ENCODE peak calls at places on chromosomes 4 and X, in nine cellular contexts. Z, S, U, V, E, P, M, H and D are unnamed samples.

GRCh38 chr4:149344436-149344835 is 471.2 kb downstream of the IQCM start:
- DNase-seq in Z (no peak), S (no peak), U (no peak), V (peak; percentile 40), E (peak; percentile 83), P (no peak), M (no peak), H (no peak), D (peak; percentile 68)

GRCh38 chrX:16659326-16659725 is 9.4 kb downstream of the S100G start:
- DNase-seq in Z (no peak), S (no peak), U (no peak), V (no peak), E (no peak), P (no peak), M (no peak), H (no peak), D (no peak)

GRCh38 chr4:157739237-157739636 is 433.6 kb downstream of the GASK1B start:
- DNase-seq in Z (no peak), S (no peak), U (no peak), V (peak; percentile 22), E (peak; percentile 5), P (no peak), M (no peak), H (no peak), D (peak; percentile 28)

GRCh38 chrX:6748595-6748994 is 213.7 kb upstream of the VCX3A start:
- DNase-seq in Z (no peak), S (no peak), U (no peak), V (no peak), E (no peak), P (no peak), M (no peak), H (no peak), D (no peak)

GRCh38 chr4:156983366-156983765 is 11.8 kb upstream of the PDGFC start:
- DNase-seq in Z (no peak), S (no peak), U (no peak), V (peak; percentile 56), E (peak; percentile 53), P (no peak), M (no peak), H (no peak), D (peak; percentile 69)

GRCh38 chr4:38523524-38524448 is 140.2 kb upstream of the KLF3 start:
- DNase-seq in Z (no peak), S (no peak), U (no peak), V (no peak), E (no peak), P (no peak), M (no peak), H (no peak), D (peak; percentile 21)

GRCh38 chrX:137195991-137196390 is 162.2 kb upstream of the GPR101 start:
- DNase-seq in Z (no peak), S (no peak), U (no peak), V (no peak), E (no peak), P (no peak), M (no peak), H (no peak), D (peak; percentile 0)

GRCh38 chrX:137052641-137053235 is 18.9 kb upstream of the GPR101 start:
- DNase-seq in Z (no peak), S (no peak), U (no peak), V (peak; percentile 30), E (no peak), P (no peak), M (no peak), H (no peak), D (no peak)

GRCh38 chrX:20740443-20740842 is 473.7 kb upstream of the RPS6KA3 start:
- DNase-seq in Z (no peak), S (no peak), U (no peak), V (no peak), E (no peak), P (no peak), M (no peak), H (no peak), D (no peak)

GRCh38 chrX:54288277-54288676 is 69.6 kb downstream of the WNK3 start:
- DNase-seq in Z (no peak), S (no peak), U (no peak), V (peak; percentile 15), E (peak; percentile 8), P (no peak), M (no peak), H (no peak), D (peak; percentile 28)

GRCh38 chr4:185740471-185740873 is 71.5 kb downstream of the SORBS2 start:
- DNase-seq in Z (no peak), S (no peak), U (no peak), V (no peak), E (peak; percentile 20), P (no peak), M (no peak), H (no peak), D (peak; percentile 13)

GRCh38 chr4:185741795-185742194 is 70.2 kb downstream of the SORBS2 start:
- DNase-seq in Z (no peak), S (no peak), U (no peak), V (no peak), E (no peak), P (no peak), M (no peak), H (no peak), D (no peak)

GRCh38 chr4:185737489-185738037 is 74.4 kb downstream of the SORBS2 start:
- DNase-seq in Z (no peak), S (no peak), U (no peak), V (no peak), E (no peak), P (no peak), M (no peak), H (no peak), D (no peak)

GRCh38 chr4:185738038-185738552 is 73.9 kb downstream of the SORBS2 start:
- DNase-seq in Z (peak; percentile 76), S (no peak), U (peak; percentile 85), V (peak; percentile 56), E (peak; percentile 97), P (no peak), M (no peak), H (no peak), D (peak; percentile 89)

DNA sequence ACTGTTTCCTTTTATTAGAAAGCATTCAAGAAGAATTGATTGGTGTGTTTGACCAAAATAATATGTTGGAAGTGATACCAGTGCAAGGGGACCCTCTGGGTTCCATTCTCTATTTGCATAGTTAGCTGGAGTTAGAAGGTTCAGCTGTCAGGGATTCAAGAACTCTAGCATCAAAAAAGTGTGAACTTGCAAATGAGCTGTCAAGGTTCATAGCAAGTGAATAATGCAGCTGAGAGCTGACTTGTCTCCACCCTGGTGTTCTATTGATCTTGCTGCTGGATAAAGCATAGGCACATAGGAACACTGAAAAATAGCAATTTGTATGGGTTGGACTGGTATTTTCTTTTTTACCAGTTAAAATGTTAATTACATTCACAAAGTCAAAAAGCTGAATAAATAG is 73.1 kb downstream of the SORBS2 start:
- DNase-seq in Z (no peak), S (no peak), U (no peak), V (no peak), E (no peak), P (no peak), M (no peak), H (no peak), D (no peak)
- H3K4me3 ChIP-seq in Z (no peak overlapping the region), S (no peak overlapping the region), U (no peak overlapping the region), V (no peak overlapping the region), E (no peak overlapping the region), P (no peak overlapping the region), M (no peak overlapping the region), H (no peak overlapping the region), D (no peak overlapping the region)

GRCh38 chr4:64721106-64721505 is 311.9 kb upstream of the TECRL start:
- DNase-seq in Z (no peak), S (no peak), U (no peak), V (no peak), E (no peak), P (no peak), M (no peak), H (no peak), D (no peak)
- TF ChIP-seq CTCF in Z (no peak), S (no peak), U (no peak), V (no peak), E (no peak), P (no peak), M (no peak), H (no peak), D (no peak)

GRCh38 chr4:54091637-54092404 is 8.1 kb upstream of the GSX2 start:
- DNase-seq in Z (peak; percentile 89), S (no peak), U (no peak), V (peak; percentile 88), E (peak; percentile 79), P (peak; percentile 69), M (peak; percentile 82), H (peak; percentile 66), D (peak; percentile 71)

GRCh38 chr4:54090804-54091623 is 8.9 kb upstream of the GSX2 start:
- DNase-seq in Z (no peak), S (no peak), U (no peak), V (peak; percentile 71), E (peak; percentile 45), P (no peak), M (peak; percentile 50), H (no peak), D (peak; percentile 30)

GRCh38 chr4:54092800-54093608 is 7.0 kb upstream of the GSX2 start:
- DNase-seq in Z (no peak), S (no peak), U (no peak), V (no peak), E (no peak), P (no peak), M (no peak), H (no peak), D (no peak)

GRCh38 chr4:54093609-54094240 is 6.2 kb upstream of the GSX2 start:
- DNase-seq in Z (no peak), S (no peak), U (no peak), V (no peak), E (no peak), P (no peak), M (no peak), H (no peak), D (no peak)

DNA sequence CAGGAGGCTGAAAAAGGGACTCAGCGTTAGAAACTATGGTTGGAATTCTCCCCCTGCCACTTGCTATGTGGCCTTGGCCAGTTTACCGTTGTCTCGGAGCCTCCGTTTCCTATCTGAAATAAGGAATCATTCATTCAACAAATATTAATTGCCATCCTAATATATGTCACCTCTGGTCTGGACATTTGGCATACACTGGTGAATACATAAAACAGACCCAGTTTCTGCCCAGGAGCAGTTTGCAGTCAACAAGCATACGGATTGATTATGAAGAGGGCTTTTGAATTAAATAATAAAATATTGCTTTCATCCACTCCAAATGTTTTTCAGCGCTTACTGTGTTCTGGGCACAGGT is 7.6 kb upstream of the GSX2 start:
- DNase-seq in Z (no peak), S (no peak), U (no peak), V (no peak), E (no peak), P (no peak), M (no peak), H (no peak), D (no peak)
- H3K4me3 ChIP-seq in Z (peak overlapping the region; percentile 51), S (peak overlapping the region; percentile 51), U (peak overlapping the region; percentile 79), V (peak overlapping the region; percentile 55), E (peak overlapping the region; percentile 65), P (peak overlapping the region; percentile 49), M (peak overlapping the region; percentile 11), H (peak overlapping the region; percentile 39), D (peak overlapping the region; percentile 58)

GRCh38 chrX:110420771-110421498 is 62.3 kb downstream of the RTL9 start:
- DNase-seq in Z (no peak), S (no peak), U (no peak), V (peak; percentile 27), E (no peak), P (no peak), M (no peak), H (no peak), D (peak; percentile 12)
- TF ChIP-seq CTCF in Z (no peak), S (no peak), U (no peak), V (peak; percentile 24), E (peak; percentile 29), P (no peak), M (no peak), H (no peak), D (peak; percentile 31)

GRCh38 chr4:73585345-73585744 is 34.9 kb downstream of the RASSF6 start:
- DNase-seq in Z (no peak), S (no peak), U (no peak), V (no peak), E (peak; percentile 10), P (no peak), M (no peak), H (no peak), D (no peak)
- H3K4me3 ChIP-seq in Z (no peak overlapping the region), S (no peak overlapping the region), U (no peak overlapping the region), V (no peak overlapping the region), E (no peak overlapping the region), P (no peak overlapping the region), M (no peak overlapping the region), H (no peak overlapping the region), D (no peak overlapping the region)